ENCODE peak calls at places on chromosomes 6 and 20, in eight cellular contexts. N is endothelial cell of umbilical vein; L is NCI-H1694 treated with DMSO at 0.1 percent for 48 hours; J is stimulated activated CD4-positive, alpha-beta T cell treated with anti-CD3 and anti-CD28 coated beads, Interleukin-15, amount 100 ng/mL, for 1 hour; Z is H4; M is Calu3; B is HS-27A; K is NCI-H748 treated with DMSO at 0.1 percent for 48 hours. X is an unnamed sample.

GRCh38 chr20:4961746-4962145 is 39.6 kb downstream of the SLC23A2 start:
- DNase-seq in N (no peak), L (no peak), J (no peak), Z (peak), M (no peak), B (no peak), K (no peak), X (peak)

GRCh38 chr6:56484669-56485068 is 158.0 kb downstream of the DST start:
- DNase-seq in N (peak), L (no peak), J (no peak), Z (no peak), M (no peak), B (no peak), K (no peak), X (no peak)

GRCh38 chr6:17484201-17484606 is 90.8 kb downstream of the CAP2 start:
- DNase-seq in N (no peak), L (peak), J (no peak), Z (no peak), M (no peak), B (no peak), K (peak), X (no peak)

GRCh38 chr20:24878657-24879056 is 70.4 kb upstream of the CST7 start:
- DNase-seq in N (no peak), L (no peak), J (no peak), Z (no peak), M (no peak), B (no peak), K (no peak), X (no peak)

GRCh38 chr20:35306931-35307517 is 14.8 kb upstream of the FAM83C start:
- DNase-seq in N (peak), L (peak), J (no peak), Z (peak), M (peak), B (no peak), K (peak), X (peak)

GRCh38 chr6:36769676-36770499 is 69.4 kb downstream of the CPNE5 start:
- DNase-seq in N (peak), L (no peak), J (no peak), Z (peak), M (no peak), B (peak), K (no peak), X (peak)

GRCh38 chr6:23212398-23212797 is 643.0 kb downstream of the HDGFL1 start:
- DNase-seq in N (no peak), L (no peak), J (no peak), Z (no peak), M (no peak), B (no peak), K (no peak), X (no peak)

GRCh38 chr6:46293641-46294316 is 123.0 kb upstream of the ENPP5 start:
- DNase-seq in N (no peak), L (no peak), J (no peak), Z (no peak), M (no peak), B (no peak), K (no peak), X (no peak)

X was measured in dermis microvascular lymphatic vessel endothelial cell.